ENCODE peak calls at places on chromosome 1, in ten cellular contexts. One of them, this sample, is unnamed.
A peak's percentile ranks its signal among the peaks of the same experiment; 100 is the strongest.

GRCh38 chr1:47687618-47687940 is 249.7 kb downstream of the FOXD2 start:
- DNase-seq in endothelial cell: no peak
- DNase-seq in mesothelial cell of epicardium: no peak
- DNase-seq in bronchial epithelial cell: no peak
- DNase-seq in heart left ventricle: no peak
- DNase-seq in lung: no peak
- DNase-seq in body of pancreas: no peak
- DNase-seq in left ventricle myocardium inferior: no peak
- DNase-seq in CD4-positive, alpha-beta T cell: no peak
- DNase-seq in foreskin fibroblast: no peak
- DNase-seq in this sample: peak; percentile 34

GRCh38 chr1:1283821-1284220 is 3.6 kb downstream of the SCNN1D start:
- DNase-seq in mesothelial cell of epicardium: no peak
- DNase-seq in heart left ventricle: no peak
- DNase-seq in CD4-positive, alpha-beta T cell: no peak
- DNase-seq in bronchial epithelial cell: no peak
- DNase-seq in body of pancreas: no peak
- DNase-seq in left ventricle myocardium inferior: no peak
- DNase-seq in foreskin fibroblast: peak; percentile 42
- DNase-seq in lung: no peak
- DNase-seq in endothelial cell: no peak
- DNase-seq in this sample: no peak

GRCh38 chr1:15508700-15509487 is 15.1 kb downstream of the CASP9 start:
- DNase-seq in left ventricle myocardium inferior: no peak
- DNase-seq in mesothelial cell of epicardium: no peak
- DNase-seq in body of pancreas: no peak
- DNase-seq in endothelial cell: no peak
- DNase-seq in heart left ventricle: no peak
- DNase-seq in CD4-positive, alpha-beta T cell: no peak
- DNase-seq in lung: no peak
- DNase-seq in bronchial epithelial cell: no peak
- DNase-seq in foreskin fibroblast: no peak
- DNase-seq in this sample: no peak

GRCh38 chr1:19495000-19495656 is 9.8 kb upstream of the CAPZB start:
- DNase-seq in CD4-positive, alpha-beta T cell: no peak
- DNase-seq in foreskin fibroblast: peak; percentile 58
- DNase-seq in mesothelial cell of epicardium: no peak
- DNase-seq in left ventricle myocardium inferior: no peak
- DNase-seq in body of pancreas: no peak
- DNase-seq in endothelial cell: no peak
- DNase-seq in heart left ventricle: no peak
- DNase-seq in bronchial epithelial cell: no peak
- DNase-seq in lung: no peak
- DNase-seq in this sample: no peak

GRCh38 chr1:227124461-227124860 is 184.4 kb downstream of the COQ8A start:
- DNase-seq in foreskin fibroblast: peak; percentile 4
- DNase-seq in body of pancreas: no peak
- DNase-seq in bronchial epithelial cell: peak; percentile 7
- DNase-seq in heart left ventricle: no peak
- DNase-seq in endothelial cell: no peak
- DNase-seq in CD4-positive, alpha-beta T cell: no peak
- DNase-seq in lung: no peak
- DNase-seq in mesothelial cell of epicardium: no peak
- DNase-seq in left ventricle myocardium inferior: no peak
- DNase-seq in this sample: no peak

GRCh38 chr1:13494025-13494424 is 19.8 kb downstream of the LRRC38 start:
- DNase-seq in heart left ventricle: no peak
- DNase-seq in body of pancreas: no peak
- DNase-seq in endothelial cell: no peak
- DNase-seq in mesothelial cell of epicardium: no peak
- DNase-seq in bronchial epithelial cell: no peak
- DNase-seq in lung: no peak
- DNase-seq in foreskin fibroblast: no peak
- DNase-seq in CD4-positive, alpha-beta T cell: no peak
- DNase-seq in left ventricle myocardium inferior: no peak
- DNase-seq in this sample: no peak

GRCh38 chr1:244992833-244993232 is 128.5 kb upstream of the HNRNPU start:
- DNase-seq in CD4-positive, alpha-beta T cell: no peak
- DNase-seq in bronchial epithelial cell: peak; percentile 17
- DNase-seq in mesothelial cell of epicardium: no peak
- DNase-seq in lung: no peak
- DNase-seq in endothelial cell: no peak
- DNase-seq in foreskin fibroblast: peak; percentile 28
- DNase-seq in left ventricle myocardium inferior: no peak
- DNase-seq in heart left ventricle: no peak
- DNase-seq in body of pancreas: no peak
- DNase-seq in this sample: no peak

GRCh38 chr1:174060090-174060489 is 37.9 kb upstream of the RC3H1 start:
- DNase-seq in CD4-positive, alpha-beta T cell: no peak
- DNase-seq in lung: no peak
- DNase-seq in body of pancreas: no peak
- DNase-seq in left ventricle myocardium inferior: no peak
- DNase-seq in mesothelial cell of epicardium: no peak
- DNase-seq in bronchial epithelial cell: peak; percentile 27
- DNase-seq in heart left ventricle: no peak
- DNase-seq in foreskin fibroblast: no peak
- DNase-seq in endothelial cell: no peak
- DNase-seq in this sample: no peak

GRCh38 chr1:7220007-7220406 is 434.8 kb downstream of the CAMTA1 start:
- DNase-seq in body of pancreas: no peak
- DNase-seq in mesothelial cell of epicardium: no peak
- DNase-seq in CD4-positive, alpha-beta T cell: no peak
- DNase-seq in bronchial epithelial cell: no peak
- DNase-seq in heart left ventricle: no peak
- DNase-seq in foreskin fibroblast: no peak
- DNase-seq in lung: no peak
- DNase-seq in endothelial cell: no peak
- DNase-seq in left ventricle myocardium inferior: no peak
- DNase-seq in this sample: no peak

GRCh38 chr1:241701483-241702290 is 49.6 kb downstream of the WDR64 start:
- DNase-seq in left ventricle myocardium inferior: no peak
- DNase-seq in lung: no peak
- DNase-seq in foreskin fibroblast: peak; percentile 59
- DNase-seq in mesothelial cell of epicardium: no peak
- DNase-seq in CD4-positive, alpha-beta T cell: no peak
- DNase-seq in heart left ventricle: no peak
- DNase-seq in bronchial epithelial cell: no peak
- DNase-seq in body of pancreas: no peak
- DNase-seq in endothelial cell: no peak
- DNase-seq in this sample: no peak

GRCh38 chr1:13570924-13571323 is 12.7 kb upstream of the PDPN start:
- DNase-seq in bronchial epithelial cell: no peak
- DNase-seq in lung: no peak
- DNase-seq in CD4-positive, alpha-beta T cell: no peak
- DNase-seq in left ventricle myocardium inferior: no peak
- DNase-seq in endothelial cell: no peak
- DNase-seq in mesothelial cell of epicardium: no peak
- DNase-seq in body of pancreas: no peak
- DNase-seq in heart left ventricle: no peak
- DNase-seq in foreskin fibroblast: no peak
- DNase-seq in this sample: no peak

GRCh38 chr1:235940282-235940681 is 73.6 kb upstream of the LYST start:
- DNase-seq in lung: peak; percentile 48
- DNase-seq in endothelial cell: no peak
- DNase-seq in foreskin fibroblast: no peak
- DNase-seq in CD4-positive, alpha-beta T cell: no peak
- DNase-seq in left ventricle myocardium inferior: no peak
- DNase-seq in body of pancreas: peak; percentile 34
- DNase-seq in mesothelial cell of epicardium: no peak
- DNase-seq in heart left ventricle: no peak
- DNase-seq in bronchial epithelial cell: no peak
- DNase-seq in this sample: no peak

GRCh38 chr1:15070145-15070748 is 83.3 kb upstream of the TMEM51 start:
- DNase-seq in lung: no peak
- DNase-seq in heart left ventricle: no peak
- DNase-seq in foreskin fibroblast: no peak
- DNase-seq in CD4-positive, alpha-beta T cell: no peak
- DNase-seq in endothelial cell: no peak
- DNase-seq in body of pancreas: no peak
- DNase-seq in bronchial epithelial cell: no peak
- DNase-seq in mesothelial cell of epicardium: no peak
- DNase-seq in left ventricle myocardium inferior: no peak
- DNase-seq in this sample: no peak

DNA sequence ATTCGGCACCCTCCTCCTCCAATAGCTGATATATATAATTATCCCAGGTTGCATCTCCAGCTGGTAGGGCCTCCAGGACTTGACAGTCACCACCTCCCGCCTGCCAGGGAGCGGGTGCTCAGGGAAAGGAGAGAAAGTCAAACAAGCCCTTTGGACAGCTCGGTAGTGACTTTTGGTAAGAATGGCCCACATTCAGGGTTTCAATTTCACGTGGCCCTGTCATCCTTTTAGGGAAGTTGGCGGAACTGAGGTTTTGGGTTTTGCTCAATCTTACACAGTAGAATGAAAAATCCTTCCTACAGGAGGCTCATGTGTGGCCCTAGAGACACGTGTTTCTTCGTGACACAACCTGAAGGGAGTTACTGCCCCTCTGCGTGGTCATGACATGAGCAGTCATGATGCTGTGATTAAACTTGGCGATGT is 44.2 kb downstream of the CAPN8 start:
- DNase-seq in heart left ventricle: no peak
- DNase-seq in endothelial cell: no peak
- DNase-seq in body of pancreas: peak; percentile 21
- DNase-seq in lung: no peak
- DNase-seq in foreskin fibroblast: no peak
- DNase-seq in bronchial epithelial cell: no peak
- DNase-seq in mesothelial cell of epicardium: no peak
- DNase-seq in CD4-positive, alpha-beta T cell: no peak
- DNase-seq in left ventricle myocardium inferior: no peak
- DNase-seq in this sample: no peak
- TF ChIP-seq CTCF in heart left ventricle: no peak
- TF ChIP-seq CTCF in endothelial cell: no peak
- TF ChIP-seq CTCF in body of pancreas: no peak
- TF ChIP-seq CTCF in lung: no peak
- TF ChIP-seq CTCF in foreskin fibroblast: no peak
- TF ChIP-seq CTCF in bronchial epithelial cell: no peak
- TF ChIP-seq CTCF in mesothelial cell of epicardium: no peak
- TF ChIP-seq CTCF in CD4-positive, alpha-beta T cell: no peak
- TF ChIP-seq CTCF in left ventricle myocardium inferior: no peak
- TF ChIP-seq CTCF in this sample: no peak

GRCh38 chr1:83573776-83574175 is 425.2 kb downstream of the TTLL7 start:
- DNase-seq in heart left ventricle: no peak
- DNase-seq in CD4-positive, alpha-beta T cell: no peak
- DNase-seq in lung: no peak
- DNase-seq in left ventricle myocardium inferior: no peak
- DNase-seq in endothelial cell: no peak
- DNase-seq in bronchial epithelial cell: no peak
- DNase-seq in body of pancreas: no peak
- DNase-seq in foreskin fibroblast: no peak
- DNase-seq in mesothelial cell of epicardium: no peak
- DNase-seq in this sample: no peak
- TF ChIP-seq CTCF in heart left ventricle: no peak
- TF ChIP-seq CTCF in CD4-positive, alpha-beta T cell: no peak
- TF ChIP-seq CTCF in lung: no peak
- TF ChIP-seq CTCF in left ventricle myocardium inferior: no peak
- TF ChIP-seq CTCF in endothelial cell: no peak
- TF ChIP-seq CTCF in bronchial epithelial cell: no peak
- TF ChIP-seq CTCF in body of pancreas: no peak
- TF ChIP-seq CTCF in foreskin fibroblast: no peak
- TF ChIP-seq CTCF in mesothelial cell of epicardium: no peak
- TF ChIP-seq CTCF in this sample: no peak

GRCh38 chr1:63005812-63006211 is 221.9 kb downstream of the ATG4C start:
- DNase-seq in heart left ventricle: no peak
- DNase-seq in bronchial epithelial cell: no peak
- DNase-seq in mesothelial cell of epicardium: no peak
- DNase-seq in endothelial cell: no peak
- DNase-seq in left ventricle myocardium inferior: no peak
- DNase-seq in foreskin fibroblast: no peak
- DNase-seq in lung: no peak
- DNase-seq in body of pancreas: no peak
- DNase-seq in CD4-positive, alpha-beta T cell: no peak
- DNase-seq in this sample: no peak

GRCh38 chr1:63012339-63012738 is 228.4 kb downstream of the ATG4C start:
- DNase-seq in body of pancreas: peak; percentile 58
- DNase-seq in heart left ventricle: peak; percentile 36
- DNase-seq in bronchial epithelial cell: no peak
- DNase-seq in CD4-positive, alpha-beta T cell: no peak
- DNase-seq in left ventricle myocardium inferior: no peak
- DNase-seq in foreskin fibroblast: no peak
- DNase-seq in mesothelial cell of epicardium: no peak
- DNase-seq in lung: no peak
- DNase-seq in endothelial cell: no peak
- DNase-seq in this sample: no peak

GRCh38 chr1:63014267-63014666 is 230.3 kb downstream of the ATG4C start:
- DNase-seq in endothelial cell: no peak
- DNase-seq in bronchial epithelial cell: no peak
- DNase-seq in mesothelial cell of epicardium: no peak
- DNase-seq in lung: no peak
- DNase-seq in foreskin fibroblast: no peak
- DNase-seq in CD4-positive, alpha-beta T cell: no peak
- DNase-seq in heart left ventricle: no peak
- DNase-seq in body of pancreas: no peak
- DNase-seq in left ventricle myocardium inferior: no peak
- DNase-seq in this sample: no peak

DNA sequence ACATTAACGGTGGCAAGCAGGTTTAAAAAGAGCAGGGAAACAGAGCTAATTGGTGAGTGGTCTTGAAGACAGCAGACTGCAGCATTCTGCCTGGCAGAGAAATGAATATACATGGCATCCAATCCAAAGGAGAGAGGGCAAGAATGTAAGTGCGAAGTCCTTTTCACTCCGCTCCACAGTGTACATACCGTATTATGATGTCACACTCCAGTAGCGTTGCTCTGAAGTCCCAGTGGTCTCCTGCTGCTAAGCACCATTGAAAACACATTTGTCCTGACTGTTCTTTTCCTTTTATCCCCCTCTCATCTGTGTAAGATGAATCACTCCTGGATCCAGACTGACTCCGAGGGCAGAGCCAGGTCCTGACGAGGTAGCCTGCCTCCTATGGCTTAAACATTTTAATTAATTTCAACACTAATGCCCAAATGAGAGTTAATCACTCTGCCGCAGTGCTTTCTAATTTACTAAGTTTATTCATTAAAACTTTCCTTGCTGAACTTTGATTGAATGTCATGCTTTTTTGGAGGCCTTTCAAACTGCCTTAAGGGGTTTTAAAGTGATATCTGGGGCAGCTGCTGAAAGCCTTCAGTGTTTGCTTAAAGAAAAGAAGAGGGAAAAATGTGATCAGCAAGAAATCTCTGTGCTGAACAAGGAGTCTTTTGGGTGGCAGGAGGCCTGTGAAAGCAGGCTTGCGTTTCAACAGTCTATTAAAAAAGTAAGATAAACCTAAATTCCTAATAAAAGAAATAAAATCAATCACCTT is 227.1 kb downstream of the ATG4C start:
- DNase-seq in heart left ventricle: no peak
- DNase-seq in body of pancreas: no peak
- DNase-seq in endothelial cell: no peak
- DNase-seq in left ventricle myocardium inferior: no peak
- DNase-seq in mesothelial cell of epicardium: no peak
- DNase-seq in bronchial epithelial cell: no peak
- DNase-seq in foreskin fibroblast: no peak
- DNase-seq in lung: no peak
- DNase-seq in CD4-positive, alpha-beta T cell: no peak
- DNase-seq in this sample: no peak
- TF ChIP-seq CTCF in heart left ventricle: no peak
- TF ChIP-seq CTCF in body of pancreas: no peak
- TF ChIP-seq CTCF in endothelial cell: no peak
- TF ChIP-seq CTCF in left ventricle myocardium inferior: no peak
- TF ChIP-seq CTCF in mesothelial cell of epicardium: no peak
- TF ChIP-seq CTCF in bronchial epithelial cell: no peak
- TF ChIP-seq CTCF in foreskin fibroblast: no peak
- TF ChIP-seq CTCF in lung: no peak
- TF ChIP-seq CTCF in CD4-positive, alpha-beta T cell: no peak
- TF ChIP-seq CTCF in this sample: no peak

GRCh38 chr1:209989525-209989924 is 51.5 kb downstream of the SYT14 start:
- DNase-seq in endothelial cell: no peak
- DNase-seq in bronchial epithelial cell: peak; percentile 44
- DNase-seq in body of pancreas: no peak
- DNase-seq in mesothelial cell of epicardium: no peak
- DNase-seq in left ventricle myocardium inferior: no peak
- DNase-seq in lung: no peak
- DNase-seq in foreskin fibroblast: peak; percentile 22
- DNase-seq in CD4-positive, alpha-beta T cell: no peak
- DNase-seq in heart left ventricle: no peak
- DNase-seq in this sample: no peak
- TF ChIP-seq CTCF in endothelial cell: no peak
- TF ChIP-seq CTCF in bronchial epithelial cell: no peak
- TF ChIP-seq CTCF in body of pancreas: peak; percentile 45
- TF ChIP-seq CTCF in mesothelial cell of epicardium: peak; percentile 54
- TF ChIP-seq CTCF in left ventricle myocardium inferior: peak; percentile 49
- TF ChIP-seq CTCF in lung: no peak
- TF ChIP-seq CTCF in foreskin fibroblast: no peak
- TF ChIP-seq CTCF in CD4-positive, alpha-beta T cell: peak; percentile 21
- TF ChIP-seq CTCF in heart left ventricle: peak; percentile 34
- TF ChIP-seq CTCF in this sample: no peak

This sample was measured in ascending aorta.